ENCODE peak calls at places on chromosomes 6 and 20, in ten cellular contexts. G, F, R, E, K, A, Q, N, V and C are unnamed samples.

GRCh38 chr6:149636116-149636515 is 12.4 kb downstream of the KATNA1 start:
- DNase-seq in G (no peak), F (no peak), R (no peak), E (no peak), K (no peak), A (no peak), Q (peak; percentile 63), N (no peak), V (no peak), C (no peak)

GRCh38 chr6:130928993-130929678 is 101.9 kb downstream of the SMLR1 start:
- DNase-seq in G (no peak), F (no peak), R (no peak), E (no peak), K (no peak), A (no peak), Q (peak; percentile 91), N (no peak), V (no peak), C (no peak)

GRCh38 chr6:14711056-14711703 is 534.7 kb upstream of the JARID2 start:
- DNase-seq in G (no peak), F (no peak), R (peak; percentile 82), E (peak; percentile 72), K (no peak), A (no peak), Q (peak; percentile 98), N (no peak), V (peak; percentile 79), C (no peak)

GRCh38 chr6:106511274-106512047 is 117.8 kb downstream of the RTN4IP1 start:
- DNase-seq in G (peak; percentile 58), F (peak; percentile 64), R (peak; percentile 81), E (peak; percentile 64), K (peak; percentile 75), A (peak; percentile 41), Q (no peak), N (peak; percentile 56), V (peak; percentile 42), C (no peak)

GRCh38 chr20:25178563-25179438 is 16.7 kb upstream of the ENTPD6 start:
- DNase-seq in G (peak; percentile 63), F (no peak), R (peak; percentile 47), E (peak; percentile 89), K (no peak), A (peak; percentile 37), Q (peak; percentile 91), N (peak; percentile 56), V (peak; percentile 37), C (no peak)

GRCh38 chr6:71602385-71602949 is 283.9 kb upstream of the RIMS1 start:
- DNase-seq in G (no peak), F (no peak), R (no peak), E (peak; percentile 11), K (no peak), A (no peak), Q (peak; percentile 62), N (no peak), V (no peak), C (no peak)

GRCh38 chr20:47292581-47292980 is 63.9 kb downstream of the ZMYND8 start:
- DNase-seq in G (no peak), F (no peak), R (no peak), E (no peak), K (no peak), A (no peak), Q (no peak), N (no peak), V (no peak), C (no peak)

GRCh38 chr6:12802440-12802839 is 85.9 kb downstream of the PHACTR1 start:
- DNase-seq in G (no peak), F (no peak), R (no peak), E (no peak), K (no peak), A (no peak), Q (no peak), N (no peak), V (no peak), C (no peak)

GRCh38 chr20:32609371-32609773 is 24.2 kb upstream of the NOL4L start:
- DNase-seq in G (no peak), F (no peak), R (no peak), E (no peak), K (no peak), A (no peak), Q (no peak), N (no peak), V (no peak), C (no peak)

GRCh38 chr20:52290602-52291001 is 99.0 kb upstream of the ZFP64 start:
- DNase-seq in G (no peak), F (no peak), R (no peak), E (no peak), K (no peak), A (no peak), Q (no peak), N (no peak), V (no peak), C (no peak)

GRCh38 chr6:29011276-29011734 is 6.2 kb upstream of the ZNF311 start:
- DNase-seq in G (peak; percentile 70), F (no peak), R (peak; percentile 85), E (no peak), K (no peak), A (peak; percentile 45), Q (peak; percentile 51), N (no peak), V (peak; percentile 28), C (peak; percentile 50)

GRCh38 chr6:14900919-14901318 is 344.9 kb upstream of the JARID2 start:
- DNase-seq in G (no peak), F (no peak), R (no peak), E (no peak), K (no peak), A (no peak), Q (no peak), N (no peak), V (no peak), C (no peak)

GRCh38 chr6:100463685-100464161 is 998 bp downstream of the SIM1 start:
- DNase-seq in G (no peak), F (no peak), R (peak; percentile 63), E (no peak), K (no peak), A (no peak), Q (no peak), N (no peak), V (no peak), C (no peak)

GRCh38 chr6:157206359-157206815 is 116.9 kb downstream of the TMEM242 start:
- DNase-seq in G (no peak), F (no peak), R (no peak), E (no peak), K (no peak), A (no peak), Q (no peak), N (no peak), V (no peak), C (no peak)

GRCh38 chr20:17504898-17505663 is 26.1 kb downstream of the BFSP1 start:
- DNase-seq in G (peak; percentile 89), F (peak; percentile 73), R (peak; percentile 88), E (peak; percentile 43), K (peak; percentile 78), A (peak; percentile 50), Q (peak; percentile 59), N (peak; percentile 21), V (peak; percentile 79), C (no peak)

GRCh38 chr6:13710552-13711383 is 867 bp downstream of the RANBP9 start:
- DNase-seq in G (peak; percentile 69), F (peak; percentile 79), R (peak; percentile 84), E (peak; percentile 65), K (peak; percentile 79), A (peak; percentile 62), Q (no peak), N (peak; percentile 24), V (peak; percentile 71), C (no peak)

GRCh38 chr20:63892402-63892801 is 2.5 kb upstream of the DNAJC5 start:
- DNase-seq in G (peak; percentile 13), F (no peak), R (no peak), E (no peak), K (no peak), A (no peak), Q (no peak), N (no peak), V (no peak), C (no peak)

GRCh38 chr20:39874049-39874893 is 814.8 kb downstream of the MAFB start:
- DNase-seq in G (peak; percentile 91), F (peak; percentile 69), R (peak; percentile 94), E (peak; percentile 18), K (peak; percentile 81), A (peak; percentile 68), Q (peak; percentile 89), N (peak; percentile 39), V (peak; percentile 52), C (peak; percentile 85)

GRCh38 chr6:84028350-84028749 is 5.2 kb upstream of the MRAP2 start:
- DNase-seq in G (no peak), F (no peak), R (no peak), E (no peak), K (no peak), A (no peak), Q (no peak), N (no peak), V (no peak), C (no peak)
- H3K4me3 ChIP-seq in G (no peak overlapping the region), F (no peak overlapping the region), R (no peak overlapping the region), E (no peak overlapping the region), K (no peak overlapping the region), A (no peak overlapping the region), Q (no peak overlapping the region), N (no peak overlapping the region), V (no peak overlapping the region), C (no peak overlapping the region)

GRCh38 chr6:33771342-33772113 is 17.4 kb downstream of the LEMD2 start:
- DNase-seq in G (peak; percentile 91), F (peak; percentile 75), R (peak; percentile 95), E (peak; percentile 79), K (peak; percentile 78), A (peak; percentile 77), Q (peak; percentile 96), N (peak; percentile 68), V (peak; percentile 70), C (peak; percentile 82)
- H3K27ac ChIP-seq in G (peak overlapping the region; percentile 3), F (no peak overlapping the region), R (peak overlapping the region; percentile 18), E (peak overlapping the region; percentile 15), K (peak overlapping the region; percentile 78), A (peak overlapping the region; percentile 35), Q (peak overlapping the region; percentile 98), N (peak overlapping the region; percentile 81), V (no peak overlapping the region), C (no peak overlapping the region)

GRCh38 chr6:25052181-25052580 is 116.4 kb upstream of the RIPOR2 start:
- DNase-seq in G (no peak), F (no peak), R (no peak), E (peak; percentile 56), K (no peak), A (no peak), Q (no peak), N (no peak), V (no peak), C (no peak)
- H3K4me1 ChIP-seq in G (no peaks in the 10 kb centered on the region), F (no peaks in the 10 kb centered on the region), R (no peaks in the 10 kb centered on the region), E (peaks cover 49% of the 10 kb centered on the region), K (peaks cover 32% of the 10 kb centered on the region), A (peaks cover 12% of the 10 kb centered on the region), Q (peaks cover 35% of the 10 kb centered on the region), N (no peaks in the 10 kb centered on the region), V (peaks cover 38% of the 10 kb centered on the region), C (no peaks in the 10 kb centered on the region)

DNA sequence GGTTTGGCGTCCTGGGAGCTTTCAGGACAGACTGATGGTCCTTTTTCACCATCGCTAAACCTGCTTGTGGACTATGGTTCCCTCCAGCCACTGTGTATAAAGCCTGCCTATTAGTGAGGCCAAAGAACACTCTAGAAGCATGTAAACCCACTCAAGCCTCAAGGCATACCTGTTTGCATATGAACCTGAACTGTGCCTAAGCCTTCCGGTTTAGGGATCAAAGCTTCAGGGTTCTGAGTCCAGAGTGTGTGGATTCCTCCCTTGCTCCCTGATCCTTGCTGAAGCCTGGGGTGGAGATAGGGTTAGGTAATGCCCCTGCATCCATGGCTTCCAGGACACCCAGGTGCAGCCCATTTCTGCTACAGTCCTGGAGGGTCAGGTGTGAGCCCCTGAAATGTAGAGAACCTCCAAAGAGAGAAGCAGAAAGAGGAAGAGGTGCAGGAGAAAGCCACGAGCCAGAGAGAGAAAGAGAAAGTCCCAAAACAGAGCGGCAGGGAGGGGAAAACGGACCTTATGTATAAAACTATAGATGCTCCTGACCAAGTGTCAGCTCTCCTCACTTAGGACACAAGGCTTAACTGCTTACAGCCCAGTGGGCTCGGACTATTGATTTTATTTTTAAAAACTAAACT is 93.3 kb downstream of the SCML4 start:
- DNase-seq in G (no peak), F (no peak), R (peak; percentile 32), E (no peak), K (no peak), A (no peak), Q (no peak), N (no peak), V (peak; percentile 43), C (no peak)
- H3K4me3 ChIP-seq in G (no peak overlapping the region), F (no peak overlapping the region), R (no peak overlapping the region), E (no peak overlapping the region), K (no peak overlapping the region), A (no peak overlapping the region), Q (no peak overlapping the region), N (peak overlapping the region; percentile 7), V (peak overlapping the region; percentile 61), C (no peak overlapping the region)